ENCODE peak calls at places on chromosomes 13 and 19, in seven cellular contexts. Q is naive thymus-derived CD4-positive, alpha-beta T cell; S is HAP-1; G is AG04450; A is activated T-cell treated with anti-CD3 and anti-CD28 coated beads, Interleukin-2, amount 50 U/mL, for 1 hour; C is A549; Z is KG1. I is an unnamed sample.

GRCh38 chr19:53982611-53983010 is 8.8 kb upstream of the CACNG6 start:
- DNase-seq in Q (no peak), C (peak), S (no peak), Z (no peak), A (no peak), G (no peak), I (no peak)

GRCh38 chr13:98910501-98910951 is 67.3 kb downstream of the DOCK9 start:
- DNase-seq in S (no peak), C (peak), G (no peak), Z (no peak), A (peak), Q (peak), I (no peak)

GRCh38 chr19:16467581-16467980 is 4.2 kb downstream of the EPS15L1 start:
- DNase-seq in G (no peak), C (no peak), Q (no peak), S (no peak), A (no peak), Z (no peak), I (no peak)

GRCh38 chr13:30889196-30889690 is 16.8 kb upstream of the MEDAG start:
- DNase-seq in A (no peak), Z (no peak), C (no peak), G (no peak), Q (no peak), S (no peak), I (no peak)

GRCh38 chr19:16886305-16886880 is 2.4 kb upstream of the F2RL3 start:
- DNase-seq in Z (no peak), S (no peak), A (no peak), C (peak), G (no peak), Q (no peak), I (no peak)

GRCh38 chr13:21399741-21400140 is 59.4 kb downstream of the ZDHHC20 start:
- DNase-seq in Q (peak), C (no peak), G (no peak), A (no peak), Z (no peak), S (no peak), I (no peak)

GRCh38 chr19:29675120-29675649 is 9.9 kb downstream of the PLEKHF1 start:
- DNase-seq in Q (no peak), C (no peak), G (no peak), S (no peak), A (no peak), Z (no peak), I (no peak)

GRCh38 chr19:1837625-1838105 is 10.6 kb downstream of the REXO1 start:
- DNase-seq in G (no peak), Q (peak), S (no peak), Z (no peak), C (no peak), A (peak), I (no peak)

GRCh38 chr19:7336321-7336973 is 12.3 kb upstream of the ARHGEF18 start:
- DNase-seq in A (no peak), Q (no peak), S (no peak), C (no peak), Z (no peak), G (no peak), I (no peak)

GRCh38 chr13:112078879-112079526 is 12.1 kb downstream of the SOX1 start:
- DNase-seq in S (no peak), Z (no peak), A (no peak), G (no peak), C (no peak), Q (no peak), I (no peak)

GRCh38 chr13:43094901-43095300 is 71.5 kb downstream of the DNAJC15 start:
- DNase-seq in C (no peak), Z (no peak), G (no peak), Q (no peak), S (no peak), A (no peak), I (no peak)

GRCh38 chr19:34393031-34393430 is 11.2 kb upstream of the PDCD2L start:
- DNase-seq in G (no peak), A (no peak), S (no peak), Z (no peak), C (no peak), Q (no peak), I (no peak)

GRCh38 chr13:101394597-101394996 is 21.7 kb downstream of the NALCN start:
- DNase-seq in G (no peak), S (no peak), A (no peak), C (no peak), Q (no peak), Z (no peak), I (no peak)

GRCh38 chr13:50198508-50198907 is 183.3 kb downstream of the KCNRG start:
- DNase-seq in Z (no peak), C (no peak), Q (no peak), A (no peak), S (no peak), G (no peak), I (no peak)

GRCh38 chr19:488505-489417 is 7.5 kb upstream of the MADCAM1 start:
- DNase-seq in Q (peak), S (peak), G (peak), Z (peak), C (peak), A (peak), I (peak)

GRCh38 chr19:7492142-7493055 is 3.6 kb upstream of the PEX11G start:
- DNase-seq in C (no peak), S (no peak), A (no peak), Z (no peak), G (no peak), Q (no peak), I (no peak)

GRCh38 chr13:67148219-67148583 is 81.9 kb downstream of the PCDH9 start:
- DNase-seq in A (no peak), G (no peak), Z (peak), S (peak), C (no peak), Q (no peak), I (no peak)

GRCh38 chr19:54436031-54436523 is 12.9 kb upstream of the LENG8 start:
- DNase-seq in A (no peak), C (no peak), Q (no peak), G (no peak), Z (no peak), S (no peak), I (no peak)

GRCh38 chr19:17777840-17778620 is 16.9 kb upstream of the B3GNT3 start:
- DNase-seq in Z (no peak), C (peak), S (peak), A (peak), Q (no peak), G (no peak), I (peak)

GRCh38 chr13:49023441-49023840 is 47.7 kb downstream of the FNDC3A start:
- DNase-seq in Z (no peak), G (peak), Q (no peak), S (no peak), C (peak), A (no peak), I (no peak)

GRCh38 chr19:44745386-44745831 is 3.1 kb upstream of the BCL3 start:
- DNase-seq in S (no peak), A (no peak), G (no peak), Q (no peak), C (peak), Z (no peak), I (peak)

GRCh38 chr13:98300956-98301641 is 124.0 kb upstream of the RNF113B start:
- DNase-seq in A (no peak), Q (no peak), G (peak), Z (no peak), C (no peak), S (no peak), I (no peak)

I was measured in tibial nerve.